ENCODE peak calls at places on chromosomes 7 and 10, in four cellular contexts. B, T, G and Z are unnamed samples.

GRCh38 chr7:16841681-16842080 is 36.9 kb upstream of the AGR2 start:
- DNase-seq in G (no peak), T (no peak), B (peak; percentile 62), Z (peak; percentile 57)

GRCh38 chr10:59907918-59908807 is 1.8 kb upstream of the CCDC6 start:
- DNase-seq in B (peak; percentile 85), T (peak; percentile 80), G (peak; percentile 86), Z (peak; percentile 99)

GRCh38 chr7:1156782-1157535 is 3.0 kb downstream of the ZFAND2A start:
- DNase-seq in T (no peak), B (peak; percentile 52), G (no peak), Z (no peak)

GRCh38 chr7:21603972-21604749 is 61.3 kb downstream of the DNAH11 start:
- DNase-seq in B (peak; percentile 0), T (no peak), G (no peak), Z (no peak)

GRCh38 chr10:68550747-68551411 is 9.3 kb upstream of the TET1 start:
- DNase-seq in B (peak; percentile 82), G (peak; percentile 81), T (peak; percentile 59), Z (peak; percentile 96)

GRCh38 chr10:114349505-114350211 is 54.6 kb downstream of the AFAP1L2 start:
- DNase-seq in G (no peak), B (no peak), T (no peak), Z (no peak)

GRCh38 chr7:73642834-73643233 is 18.5 kb upstream of the MLXIPL start:
- DNase-seq in T (no peak), G (no peak), B (no peak), Z (no peak)

GRCh38 chr7:108178393-108178792 is 48.2 kb upstream of the LAMB4 start:
- DNase-seq in G (no peak), B (no peak), T (no peak), Z (no peak)

GRCh38 chr7:92973964-92974363 is 137.6 kb upstream of the CDK6 start:
- DNase-seq in G (no peak), T (no peak), B (peak; percentile 64), Z (no peak)

GRCh38 chr10:14751576-14752330 is 22.9 kb downstream of the FAM107B start:
- DNase-seq in T (no peak), B (peak; percentile 26), G (no peak), Z (peak; percentile 30)

GRCh38 chr7:33073243-33073642 is 10.7 kb upstream of the NT5C3A start:
- DNase-seq in G (no peak), T (no peak), B (no peak), Z (no peak)

GRCh38 chr10:83957168-83957750 is 182.1 kb upstream of the GHITM start:
- DNase-seq in T (no peak), G (no peak), B (no peak), Z (peak; percentile 77)

GRCh38 chr7:132577206-132578049 is 1.2 kb upstream of the PLXNA4 start:
- DNase-seq in T (no peak), G (peak; percentile 69), B (peak; percentile 16), Z (peak; percentile 88)

GRCh38 chr7:75951506-75951905 is 36.6 kb downstream of the POR start:
- DNase-seq in B (peak; percentile 68), T (no peak), G (no peak), Z (no peak)

GRCh38 chr10:16437540-16437894 is 707 bp downstream of the PTER start:
- DNase-seq in G (no peak), B (no peak), T (no peak), Z (no peak)

GRCh38 chr10:117186832-117187615 is 10.3 kb upstream of the KCNK18 start:
- DNase-seq in B (peak; percentile 7), T (no peak), G (no peak), Z (peak; percentile 62)

GRCh38 chr7:13189712-13190111 is 502.3 kb downstream of the ARL4A start:
- DNase-seq in B (no peak), T (no peak), G (no peak), Z (no peak)

GRCh38 chr7:68980011-68980410 is 618.3 kb upstream of the AUTS2 start:
- DNase-seq in G (no peak), B (no peak), T (no peak), Z (no peak)

GRCh38 chr7:27677912-27678612 is 15.4 kb upstream of the HIBADH start:
- DNase-seq in G (no peak), B (peak; percentile 96), T (no peak), Z (peak; percentile 90)
- H2BK120ac ChIP-seq in G (no peak overlapping the region), B (peak overlapping the region; percentile 91), T (no peak overlapping the region), Z (no peak overlapping the region)

GRCh38 chr7:37201876-37202198 is 246.8 kb downstream of the ELMO1 start:
- DNase-seq in T (no peak), B (no peak), G (no peak), Z (no peak)

GRCh38 chr7:37208528-37208927 is 240.1 kb downstream of the ELMO1 start:
- DNase-seq in G (peak; percentile 44), B (peak; percentile 62), T (no peak), Z (peak; percentile 62)

GRCh38 chr7:37201003-37201875 is 247.4 kb downstream of the ELMO1 start:
- DNase-seq in B (peak; percentile 68), T (no peak), G (peak; percentile 85), Z (peak; percentile 84)

GRCh38 chr7:37206192-37206591 is 242.5 kb downstream of the ELMO1 start:
- DNase-seq in T (no peak), B (no peak), G (no peak), Z (no peak)

GRCh38 chr7:37205451-37205850 is 243.2 kb downstream of the ELMO1 start:
- DNase-seq in B (no peak), G (no peak), T (no peak), Z (no peak)
- H3K56ac ChIP-seq in B (no peak overlapping the region), G (no peak overlapping the region), T (no peak overlapping the region), Z (no peak overlapping the region)

GRCh38 chr10:12782537-12782936 is 219.0 kb downstream of the CCDC3 start:
- DNase-seq in T (no peak), B (peak; percentile 29), G (peak; percentile 60), Z (peak; percentile 64)
- H2BK120ac ChIP-seq in T (no peak overlapping the region), B (no peak overlapping the region), G (no peak overlapping the region), Z (no peak overlapping the region)

DNA sequence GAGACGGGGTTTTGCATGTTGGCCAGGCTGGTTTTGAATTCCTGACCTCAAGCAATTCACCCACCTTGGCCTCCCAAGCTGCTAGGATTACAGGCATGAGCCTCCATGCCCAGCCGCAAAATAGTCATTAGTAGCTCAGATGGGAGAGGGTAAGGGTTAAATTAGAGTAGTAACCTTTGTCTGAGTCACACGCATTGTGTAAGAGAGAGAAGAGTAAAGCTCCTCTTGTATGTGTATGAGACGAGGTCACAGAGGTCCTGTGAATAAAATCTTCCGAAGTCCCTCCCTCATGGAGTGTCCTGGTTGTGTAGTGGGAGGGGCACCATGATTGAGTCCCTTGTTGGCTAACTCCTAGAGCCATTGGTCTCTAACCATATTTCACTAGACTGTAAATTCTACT is 85.2 kb upstream of the CDC14C start:
- DNase-seq in G (no peak), T (no peak), B (no peak), Z (peak; percentile 3)
- H3K56ac ChIP-seq in G (no peak overlapping the region), T (no peak overlapping the region), B (no peak overlapping the region), Z (no peak overlapping the region)

GRCh38 chr7:4073052-4073451 is 609.0 kb upstream of the FOXK1 start:
- DNase-seq in G (no peak), T (no peak), B (no peak), Z (no peak)

GRCh38 chr7:4072161-4072925 is 609.8 kb upstream of the FOXK1 start:
- DNase-seq in B (no peak), T (no peak), G (no peak), Z (no peak)

GRCh38 chr7:4074407-4074806 is 607.7 kb upstream of the FOXK1 start:
- DNase-seq in T (no peak), B (no peak), G (no peak), Z (no peak)

GRCh38 chr7:4074994-4075393 is 607.1 kb upstream of the FOXK1 start:
- DNase-seq in B (no peak), T (no peak), G (no peak), Z (no peak)

GRCh38 chr7:4073750-4074149 is 608.3 kb upstream of the FOXK1 start:
- DNase-seq in T (no peak), G (no peak), B (no peak), Z (no peak)
- H2BK120ac ChIP-seq in T (no peak overlapping the region), G (no peak overlapping the region), B (no peak overlapping the region), Z (no peak overlapping the region)

GRCh38 chr10:131909929-131910328 is 9.1 kb downstream of the PPP2R2D start:
- DNase-seq in T (no peak), G (no peak), B (no peak), Z (no peak)
- H3K56ac ChIP-seq in T (no peak overlapping the region), G (no peak overlapping the region), B (no peak overlapping the region), Z (no peak overlapping the region)